ENCODE peak calls at places on chromosomes 3 and 15, in four cellular contexts. D is K562, O is HepG2, A is GM12878. Q is an unnamed sample.

GRCh38 chr3:149813367-149814281 is 609 bp downstream of the RNF13 start:
- DNase-seq in D (peak), O (peak), A (no peak), Q (peak)

GRCh38 chr3:38722760-38723568 is 73.5 kb upstream of the SCN5A start:
- DNase-seq in D (no peak), O (no peak), A (no peak), Q (no peak)

GRCh38 chr3:170752571-170753155 is 117.3 kb downstream of the RPL22L1 start:
- DNase-seq in D (no peak), O (no peak), A (no peak), Q (no peak)

GRCh38 chr15:40379853-40380252 is 2.7 kb upstream of the KNSTRN start:
- DNase-seq in D (no peak), O (peak), A (no peak), Q (no peak)

GRCh38 chr3:14284694-14285404 is 106.2 kb downstream of the LSM3 start:
- DNase-seq in D (no peak), O (no peak), A (no peak), Q (no peak)

GRCh38 chr3:93981649-93982048 is 1.7 kb downstream of the ARL13B start:
- DNase-seq in D (no peak), O (no peak), A (no peak), Q (no peak)

GRCh38 chr3:120795959-120796358 is 53.4 kb downstream of the GTF2E1 start:
- DNase-seq in D (no peak), O (peak), A (no peak), Q (no peak)

GRCh38 chr3:68705695-68706429 is 226.5 kb downstream of the TAFA4 start:
- DNase-seq in D (no peak), O (no peak), A (no peak), Q (no peak)

GRCh38 chr15:73048624-73049295 is 3.5 kb upstream of the NEO1 start:
- DNase-seq in D (no peak), O (no peak), A (no peak), Q (no peak)

GRCh38 chr15:63843901-63844317 is 10.2 kb upstream of the HERC1 start:
- DNase-seq in D (no peak), O (no peak), A (no peak), Q (peak)

GRCh38 chr3:38829404-38829803 is 13.4 kb upstream of the SCN10A start:
- DNase-seq in D (no peak), O (peak), A (no peak), Q (no peak)

GRCh38 chr3:95718168-95718567 is 1096.2 kb upstream of the EPHA6 start:
- DNase-seq in D (no peak), O (no peak), A (no peak), Q (no peak)

GRCh38 chr3:52248165-52248541 is 2.6 kb downstream of the PPM1M start:
- DNase-seq in D (no peak), O (no peak), A (no peak), Q (no peak)

GRCh38 chr3:134627831-134628230 is 23.0 kb downstream of the KY start:
- DNase-seq in D (no peak), O (no peak), A (no peak), Q (no peak)

GRCh38 chr3:103047640-103048370 is 613.0 kb downstream of the ZPLD1 start:
- DNase-seq in D (no peak), O (no peak), A (no peak), Q (no peak)

GRCh38 chr15:68417897-68418296 is 14.1 kb downstream of the ITGA11 start:
- DNase-seq in D (no peak), O (no peak), A (no peak), Q (no peak)

GRCh38 chr15:68416158-68416535 is 15.8 kb downstream of the ITGA11 start:
- DNase-seq in D (no peak), O (no peak), A (no peak), Q (no peak)

GRCh38 chr15:68418611-68419161 is 13.3 kb downstream of the ITGA11 start:
- DNase-seq in D (no peak), O (no peak), A (no peak), Q (no peak)

GRCh38 chr15:68415501-68416157 is 16.3 kb downstream of the ITGA11 start:
- DNase-seq in D (peak), O (no peak), A (no peak), Q (no peak)

GRCh38 chr15:68417051-68417450 is 14.9 kb downstream of the ITGA11 start:
- DNase-seq in D (no peak), O (no peak), A (no peak), Q (no peak)
- TF ChIP-seq JUNB in D (no peak), O (no peak), A (no peak), Q (no peak)

DNA sequence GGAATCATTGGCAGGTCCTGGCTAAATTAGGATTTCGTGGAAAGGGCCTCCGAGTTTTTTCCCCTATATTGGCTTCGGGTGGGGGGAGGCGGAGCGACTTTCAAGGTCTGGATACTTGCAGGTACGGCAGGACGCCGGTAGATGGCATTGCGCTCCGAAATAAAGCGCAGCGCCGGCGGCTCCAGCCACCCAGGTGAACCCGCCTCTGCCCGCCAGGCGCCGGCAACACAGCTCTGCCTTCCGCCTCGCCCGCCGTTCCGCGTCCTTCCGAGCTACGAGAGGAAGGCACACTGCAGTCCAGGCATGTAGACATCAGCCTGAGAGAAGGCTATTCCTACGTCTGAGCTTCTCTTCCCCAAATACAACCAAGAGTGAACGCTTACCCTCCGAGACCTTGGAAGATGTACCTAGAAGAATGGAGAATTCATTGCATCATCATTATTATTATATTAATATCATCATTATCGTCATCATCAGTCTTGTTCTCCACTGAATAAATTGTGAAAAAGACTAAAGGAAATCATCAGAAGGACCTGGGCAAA is 514.1 kb downstream of the MECOM start:
- DNase-seq in D (peak), O (peak), A (peak), Q (peak)
- TF ChIP-seq EZH2 in D (no peak), O (no peak), A (no peak), Q (peak)

DNA sequence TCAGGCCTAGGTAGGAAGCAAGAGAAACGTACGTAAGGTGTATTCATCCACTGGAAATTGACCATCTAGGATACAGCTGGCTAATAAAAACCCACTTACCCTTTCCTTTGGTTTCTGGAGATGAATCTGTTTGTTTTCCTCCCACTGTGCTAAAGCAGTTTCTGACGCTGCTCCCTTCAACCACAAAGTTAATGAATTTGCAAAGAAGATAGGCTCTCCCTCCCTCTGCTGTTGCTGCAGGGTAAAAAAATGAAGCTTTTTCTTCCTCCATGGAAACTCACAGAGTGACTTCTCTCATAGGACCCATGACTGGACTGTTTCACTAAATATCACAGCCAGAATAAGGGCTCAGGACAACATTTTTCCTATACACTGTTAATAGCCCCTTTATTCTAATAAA is 172.1 kb upstream of the LRRN1 start:
- DNase-seq in D (no peak), O (no peak), A (no peak), Q (no peak)
- TF ChIP-seq JUNB in D (no peak), O (no peak), A (no peak), Q (no peak)

DNA sequence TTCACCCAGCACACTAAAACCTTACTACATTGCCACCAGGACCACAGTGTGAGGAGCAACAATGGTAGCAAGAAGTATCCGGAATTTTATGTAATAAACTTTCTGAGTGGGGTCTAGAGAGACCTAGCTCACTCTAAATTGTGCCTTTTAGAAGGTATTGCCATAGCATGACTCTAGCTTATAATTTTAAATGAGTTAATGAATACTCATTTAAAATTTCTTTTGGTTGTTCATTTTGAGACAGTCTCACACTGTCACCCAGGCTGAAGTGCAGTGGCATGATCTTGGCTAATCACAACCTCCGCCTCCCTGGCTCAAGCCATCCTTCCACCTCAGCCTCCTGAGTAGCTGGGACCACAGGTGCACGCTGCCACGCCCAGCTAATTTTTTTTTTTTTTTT is 26.2 kb downstream of the EDC3 start:
- DNase-seq in D (no peak), O (no peak), A (no peak), Q (no peak)
- TF ChIP-seq EZH2 in D (no peak), O (no peak), A (no peak), Q (no peak)

GRCh38 chr3:114892117-114892870 is 254.8 kb downstream of the ZBTB20 start:
- DNase-seq in D (no peak), O (no peak), A (no peak), Q (no peak)
- TF ChIP-seq JUNB in D (no peak), O (no peak), A (no peak), Q (no peak)

GRCh38 chr15:65067645-65068416 is at the start of gene RASL12:
- DNase-seq in D (peak), O (no peak), A (no peak), Q (peak)
- TF ChIP-seq EZH2 in D (no peak), O (no peak), A (no peak), Q (no peak)

DNA sequence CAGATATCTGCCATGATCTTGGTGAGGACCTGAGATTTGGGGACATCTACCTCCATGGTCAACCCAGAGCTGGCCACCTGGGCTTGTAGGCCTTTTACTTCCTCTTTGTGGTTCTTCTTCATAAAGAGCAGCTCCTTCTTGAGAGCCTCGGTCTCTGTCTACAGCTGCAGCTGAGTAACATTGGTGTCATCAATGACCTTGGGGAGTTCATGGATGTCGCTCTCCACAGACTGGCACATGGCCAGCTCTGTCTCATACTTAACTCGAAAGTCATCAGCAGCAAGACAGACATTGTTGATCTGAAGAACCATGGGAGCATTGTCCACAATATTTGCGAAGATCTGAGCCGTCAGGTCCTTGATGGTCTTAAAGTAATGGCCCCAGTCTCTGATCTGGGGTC is 15.7 kb upstream of the RASA2 start:
- DNase-seq in D (no peak), O (peak), A (no peak), Q (no peak)
- TF ChIP-seq JUNB in D (no peak), O (no peak), A (no peak), Q (no peak)